ENCODE peak calls at places on chromosomes 13 and 19, in five cellular contexts. E, W, O, T and U are unnamed samples.

GRCh38 chr19:4831351-4832340 is at the start of gene TICAM1:
- DNase-seq in E (peak; percentile 89), W (peak; percentile 55), O (peak; percentile 71), T (peak; percentile 86), U (peak; percentile 87)

GRCh38 chr19:18340237-18340989 is at the start of gene PGPEP1:
- DNase-seq in E (peak; percentile 85), W (peak; percentile 36), O (peak; percentile 69), T (peak; percentile 83), U (peak; percentile 60)

GRCh38 chr13:67439365-67439764 is 209.2 kb upstream of the PCDH9 start:
- DNase-seq in E (no peak), W (no peak), O (no peak), T (no peak), U (no peak)

GRCh38 chr19:2372076-2372612 is 12.1 kb downstream of the TMPRSS9 start:
- DNase-seq in E (no peak), W (no peak), O (no peak), T (no peak), U (no peak)

GRCh38 chr19:10808937-10809655 is 26.9 kb downstream of the TMED1 start:
- DNase-seq in E (no peak), W (no peak), O (no peak), T (no peak), U (peak; percentile 60)

GRCh38 chr13:41465215-41465907 is 8.0 kb downstream of the RGCC start:
- DNase-seq in E (no peak), W (peak; percentile 71), O (no peak), T (no peak), U (peak; percentile 90)

GRCh38 chr19:7904074-7905020 is 670 bp downstream of the MAP2K7 start:
- DNase-seq in E (no peak), W (peak; percentile 63), O (no peak), T (no peak), U (no peak)

GRCh38 chr19:30564551-30565011 is 192.4 kb downstream of the ZNF536 start:
- DNase-seq in E (no peak), W (no peak), O (no peak), T (no peak), U (no peak)

GRCh38 chr13:109272595-109273325 is 513.6 kb downstream of the IRS2 start:
- DNase-seq in E (no peak), W (no peak), O (no peak), T (no peak), U (peak; percentile 28)

GRCh38 chr13:78816154-78816553 is 157.2 kb upstream of the OBI1 start:
- DNase-seq in E (no peak), W (no peak), O (no peak), T (no peak), U (no peak)

GRCh38 chr13:112616586-112617381 is 28.8 kb upstream of the TUBGCP3 start:
- DNase-seq in E (no peak), W (no peak), O (no peak), T (no peak), U (peak; percentile 66)

GRCh38 chr19:8449830-8450229 is 5.1 kb downstream of the HNRNPM start:
- DNase-seq in E (no peak), W (no peak), O (no peak), T (no peak), U (no peak)

GRCh38 chr13:31920301-31920818 is 111.2 kb upstream of the FRY start:
- DNase-seq in E (no peak), W (no peak), O (no peak), T (no peak), U (no peak)

GRCh38 chr19:6055013-6055795 is 55.1 kb downstream of the RFX2 start:
- DNase-seq in E (no peak), W (no peak), O (no peak), T (no peak), U (no peak)

GRCh38 chr13:85241045-85241444 is 558.2 kb downstream of the SLITRK6 start:
- DNase-seq in E (no peak), W (no peak), O (no peak), T (no peak), U (no peak)

GRCh38 chr19:3333662-3334061 is 32.7 kb upstream of the NFIC start:
- DNase-seq in E (no peak), W (no peak), O (no peak), T (no peak), U (no peak)

GRCh38 chr19:2759392-2759791 is 19.6 kb upstream of the SLC39A3 start:
- DNase-seq in E (no peak), W (no peak), O (no peak), T (no peak), U (no peak)

GRCh38 chr13:76425930-76426329 is 460.3 kb downstream of the KCTD12 start:
- DNase-seq in E (no peak), W (no peak), O (no peak), T (no peak), U (peak; percentile 11)

GRCh38 chr13:110726726-110727125 is 13.2 kb downstream of the ING1 start:
- DNase-seq in E (no peak), W (peak; percentile 7), O (no peak), T (no peak), U (no peak)

GRCh38 chr19:45524575-45525129 is 17.4 kb downstream of the VASP start:
- DNase-seq in E (no peak), W (no peak), O (no peak), T (no peak), U (no peak)

GRCh38 chr19:4007836-4008539 is 452 bp downstream of the PIAS4 start:
- DNase-seq in E (peak; percentile 57), W (no peak), O (no peak), T (no peak), U (no peak)